ENCODE peak calls at places on chromosome 2, in seven cellular contexts. C is transverse colon, I is K562, M is HepG2, D is A549, Q is ovary, U is tibial nerve. B is an unnamed sample.

GRCh38 chr2:204576580-204576979 is 31.3 kb downstream of the PARD3B start:
- DNase-seq in C (no peak), I (no peak), M (no peak), D (no peak), Q (no peak), U (no peak), B (no peak)

GRCh38 chr2:36530178-36530982 is 67.6 kb downstream of the FEZ2 start:
- DNase-seq in C (no peak), I (no peak), M (no peak), D (no peak), Q (no peak), U (no peak), B (no peak)

GRCh38 chr2:169561364-169561763 is 12.3 kb downstream of the FASTKD1 start:
- DNase-seq in C (no peak), I (no peak), M (no peak), D (no peak), Q (no peak), U (no peak), B (no peak)

GRCh38 chr2:44528595-44528994 is 166.8 kb downstream of the CAMKMT start:
- DNase-seq in C (no peak), I (no peak), M (no peak), D (no peak), Q (no peak), U (no peak), B (no peak)

GRCh38 chr2:11828933-11829323 is 82.5 kb downstream of the LPIN1 start:
- DNase-seq in C (no peak), I (no peak), M (no peak), D (no peak), Q (no peak), U (no peak), B (no peak)

GRCh38 chr2:153870308-153870707 is 1.4 kb upstream of the GALNT13 start:
- DNase-seq in C (no peak), I (no peak), M (peak; percentile 45), D (no peak), Q (no peak), U (no peak), B (no peak)

GRCh38 chr2:24515335-24515734 is 24.3 kb downstream of the NCOA1 start:
- DNase-seq in C (no peak), I (no peak), M (no peak), D (no peak), Q (no peak), U (no peak), B (no peak)

GRCh38 chr2:179377296-179377695 is 112.7 kb upstream of the SESTD1 start:
- DNase-seq in C (no peak), I (no peak), M (no peak), D (no peak), Q (no peak), U (no peak), B (no peak)

GRCh38 chr2:110106642-110107041 is 9.0 kb downstream of the MALL start:
- DNase-seq in C (no peak), I (no peak), M (no peak), D (peak; percentile 58), Q (no peak), U (no peak), B (peak; percentile 50)

GRCh38 chr2:110104025-110104771 is 11.4 kb downstream of the MALL start:
- DNase-seq in C (no peak), I (no peak), M (no peak), D (no peak), Q (no peak), U (no peak), B (peak; percentile 70)

GRCh38 chr2:110105183-110105582 is 10.4 kb downstream of the MALL start:
- DNase-seq in C (no peak), I (no peak), M (no peak), D (no peak), Q (no peak), U (no peak), B (peak; percentile 87)

GRCh38 chr2:110107092-110108079 is 8.2 kb downstream of the MALL start:
- DNase-seq in C (peak; percentile 53), I (no peak), M (no peak), D (no peak), Q (no peak), U (no peak), B (peak; percentile 42)

DNA sequence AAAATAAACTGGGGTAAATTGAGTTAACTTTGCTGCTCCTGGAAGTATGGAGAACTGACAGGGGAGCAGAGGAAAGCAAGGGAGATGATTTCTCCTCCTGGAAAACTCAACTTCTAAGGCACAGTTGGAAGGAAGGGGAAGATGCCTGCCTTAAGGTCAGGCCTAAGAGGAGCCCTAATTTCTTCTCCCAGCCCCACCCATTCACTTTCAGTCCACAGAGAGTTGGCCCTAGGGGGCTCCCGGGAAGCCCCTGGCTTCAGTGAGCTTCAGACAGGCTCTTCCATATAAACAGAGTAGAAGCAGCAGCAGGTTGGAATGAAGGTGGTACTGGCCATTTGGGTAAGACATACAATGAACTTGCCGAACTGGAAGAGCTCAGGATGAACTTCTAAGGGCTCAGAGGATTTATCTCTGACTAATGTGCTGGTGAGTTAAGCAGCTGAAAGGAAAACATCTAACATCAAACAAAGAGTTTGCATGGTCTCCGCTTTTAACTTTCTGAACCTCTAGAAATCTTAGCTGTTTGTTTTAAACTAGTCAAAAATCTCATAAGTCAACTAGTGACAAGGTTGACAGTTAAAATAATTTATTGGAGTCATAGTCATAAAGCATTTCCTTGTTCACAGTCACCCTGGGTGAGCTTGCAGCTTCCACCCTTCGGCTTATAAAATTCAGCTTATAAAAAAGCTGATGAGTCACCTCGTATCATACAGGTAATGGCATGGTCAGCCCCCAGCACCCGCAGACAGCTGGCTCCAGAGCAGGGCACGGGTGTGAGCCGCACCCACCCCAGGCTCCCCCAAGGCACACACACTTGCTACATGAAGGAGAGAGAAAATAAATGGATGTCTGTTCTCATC is 9.8 kb downstream of the MALL start:
- DNase-seq in C (peak; percentile 82), I (no peak), M (peak; percentile 45), D (peak; percentile 92), Q (no peak), U (no peak), B (peak; percentile 66)
- TF ChIP-seq EP300 in C (peak; percentile 30), I (no peak), M (no peak), D (peak; percentile 98), Q (no peak), U (no peak), B (no peak)

GRCh38 chr2:8676915-8677645 is 4.8 kb upstream of the ID2 start:
- DNase-seq in C (peak; percentile 29), I (no peak), M (no peak), D (no peak), Q (no peak), U (no peak), B (no peak)

GRCh38 chr2:8679567-8679826 is 2.4 kb upstream of the ID2 start:
- DNase-seq in C (no peak), I (no peak), M (no peak), D (no peak), Q (no peak), U (no peak), B (no peak)

GRCh38 chr2:8679827-8680731 is 1.8 kb upstream of the ID2 start:
- DNase-seq in C (peak; percentile 70), I (no peak), M (peak; percentile 98), D (peak; percentile 91), Q (peak; percentile 28), U (peak; percentile 31), B (no peak)

GRCh38 chr2:8677646-8678592 is 3.9 kb upstream of the ID2 start:
- DNase-seq in C (peak; percentile 57), I (peak; percentile 52), M (peak; percentile 76), D (no peak), Q (peak; percentile 54), U (peak; percentile 21), B (no peak)

DNA sequence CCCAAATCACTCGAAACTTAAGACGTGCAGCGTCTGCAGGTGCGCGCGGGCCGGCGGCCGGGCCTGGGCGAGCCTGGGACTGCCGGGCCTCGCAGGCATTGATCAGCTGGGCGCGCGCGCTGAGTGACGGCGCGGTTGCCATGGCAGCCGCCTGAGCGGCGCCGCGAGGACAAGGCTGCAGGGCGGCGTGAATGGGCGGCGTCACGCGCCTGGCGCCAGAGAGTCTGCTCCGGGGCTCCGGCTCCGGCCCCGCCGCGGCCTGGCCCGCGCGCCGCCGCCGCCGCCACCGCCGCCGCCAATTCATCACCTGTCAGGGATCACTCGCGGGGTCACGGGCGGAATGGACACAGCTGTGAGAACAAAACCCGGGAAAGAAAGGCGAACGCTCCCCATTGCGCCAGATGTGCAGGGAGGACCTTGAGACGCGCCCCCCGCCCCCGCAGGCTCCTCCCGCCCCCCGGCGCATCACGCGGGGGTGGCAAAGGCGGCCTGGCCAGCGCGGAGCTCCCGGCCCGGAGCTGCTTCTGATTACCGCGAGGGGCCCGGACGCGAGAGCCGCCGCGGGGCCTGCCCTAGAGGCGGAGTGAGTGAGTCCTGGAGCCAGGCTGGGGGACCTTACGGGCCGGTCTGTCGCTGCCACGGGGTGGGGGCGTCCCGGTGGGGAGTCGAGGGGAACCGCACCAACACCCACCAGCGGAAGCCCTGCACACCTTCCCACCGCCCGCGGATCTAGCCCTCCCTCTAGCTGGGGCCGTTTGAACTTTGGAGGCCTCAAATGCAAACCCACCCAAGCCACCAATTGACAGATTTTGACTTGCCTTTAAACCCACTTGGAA is 2.9 kb upstream of the ID2 start:
- DNase-seq in C (peak; percentile 94), I (peak; percentile 88), M (peak; percentile 96), D (peak; percentile 89), Q (peak; percentile 90), U (peak; percentile 85), B (peak; percentile 96)
- TF ChIP-seq EP300 in C (peak; percentile 60), I (peak; percentile 79), M (peak; percentile 95), D (peak; percentile 70), Q (peak; percentile 58), U (no peak), B (no peak)

GRCh38 chr2:101533611-101534601 is 59.0 kb upstream of the RFX8 start:
- DNase-seq in C (no peak), I (no peak), M (no peak), D (no peak), Q (no peak), U (no peak), B (peak; percentile 87)
- TF ChIP-seq EP300 in C (peak; percentile 33), I (no peak), M (no peak), D (no peak), Q (no peak), U (no peak), B (no peak)

GRCh38 chr2:101328474-101329007 is 20.0 kb upstream of the RNF149 start:
- DNase-seq in C (peak; percentile 25), I (no peak), M (no peak), D (no peak), Q (no peak), U (peak; percentile 38), B (no peak)

GRCh38 chr2:101329026-101329425 is 20.5 kb upstream of the RNF149 start:
- DNase-seq in C (no peak), I (no peak), M (no peak), D (no peak), Q (no peak), U (no peak), B (no peak)

GRCh38 chr2:101325425-101325824 is 16.9 kb upstream of the RNF149 start:
- DNase-seq in C (no peak), I (no peak), M (no peak), D (no peak), Q (no peak), U (no peak), B (no peak)

GRCh38 chr2:101330253-101330921 is 21.9 kb upstream of the RNF149 start:
- DNase-seq in C (peak; percentile 68), I (no peak), M (peak; percentile 92), D (no peak), Q (no peak), U (no peak), B (no peak)

DNA sequence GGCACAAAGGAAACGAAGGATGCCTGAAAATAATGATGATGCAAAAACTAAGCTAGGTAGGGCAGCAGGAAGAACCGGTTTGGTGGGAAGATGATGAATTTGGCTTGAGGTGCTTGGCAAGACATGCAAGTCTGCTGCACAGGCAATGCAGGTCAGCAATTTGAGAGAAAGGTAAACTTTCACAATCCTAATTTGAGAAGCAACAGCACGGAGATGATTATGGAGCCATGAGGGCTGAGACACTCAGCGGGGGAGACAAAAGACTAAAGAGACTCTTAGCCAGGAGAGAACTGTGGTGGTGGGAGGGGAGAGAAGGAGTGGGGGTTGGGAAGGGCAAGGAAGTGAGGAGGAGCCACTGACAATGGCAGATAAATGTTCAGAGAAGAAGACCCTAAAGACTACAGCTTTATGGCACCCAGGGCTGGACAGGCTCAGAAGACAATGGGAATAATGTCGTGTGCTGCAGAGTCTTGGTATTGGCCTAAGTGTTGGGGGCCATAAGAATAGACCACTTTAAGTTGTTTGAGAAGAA is 19.4 kb upstream of the RNF149 start:
- DNase-seq in C (peak; percentile 72), I (no peak), M (no peak), D (no peak), Q (no peak), U (no peak), B (no peak)
- TF ChIP-seq EP300 in C (no peak), I (no peak), M (no peak), D (no peak), Q (no peak), U (no peak), B (no peak)